ENCODE peak calls at places on chromosomes 12 and 14, in seven cellular contexts. U is stomach; M is A673; O is lower lobe of right lung; X is CD4-positive, CD25-positive, alpha-beta regulatory T cell; W is tibial artery; Q is PC-9. V is an unnamed sample. For H3K27me3, H3K4me1 and H3K9me3, the result is how much of the 10 kb centered on the place peaks cover.

GRCh38 chr12:45112306-45112705 is 61.4 kb upstream of the DBX2 start:
- DNase-seq in U (no peak), M (no peak), O (no peak), X (no peak), W (no peak), Q (no peak), V (no peak)

GRCh38 chr12:128606970-128607369 is 216.8 kb downstream of the SLC15A4 start:
- DNase-seq in U (no peak), M (no peak), O (no peak), X (no peak), W (no peak), Q (no peak), V (no peak)

GRCh38 chr14:103626150-103626850 is 2.7 kb upstream of the KLC1 start:
- DNase-seq in U (no peak), M (no peak), O (no peak), X (no peak), W (no peak), Q (peak), V (no peak)

GRCh38 chr12:89348894-89349669 is 3.2 kb downstream of the DUSP6 start:
- DNase-seq in U (no peak), M (peak), O (no peak), X (no peak), W (no peak), Q (no peak), V (no peak)

GRCh38 chr12:53172352-53172751 is 8.2 kb upstream of the ZNF740 start:
- DNase-seq in U (no peak), M (no peak), O (no peak), X (no peak), W (no peak), Q (no peak), V (peak)

GRCh38 chr12:109900752-109901580 is 892 bp downstream of the TCHP start:
- DNase-seq in U (no peak), M (peak), O (no peak), X (no peak), W (no peak), Q (no peak), V (no peak)

GRCh38 chr12:49748306-49748705 is 6.9 kb downstream of the TMBIM6 start:
- DNase-seq in U (no peak), M (no peak), O (no peak), X (no peak), W (no peak), Q (no peak), V (no peak)

GRCh38 chr12:33012226-33012625 is 115.6 kb upstream of the PKP2 start:
- DNase-seq in U (no peak), M (no peak), O (no peak), X (no peak), W (no peak), Q (peak), V (no peak)

GRCh38 chr14:30153662-30154061 is 226.0 kb upstream of the PRKD1 start:
- DNase-seq in U (no peak), M (no peak), O (no peak), X (no peak), W (no peak), Q (no peak), V (no peak)

GRCh38 chr14:55302770-55303472 is 31.7 kb downstream of the FBXO34 start:
- DNase-seq in U (no peak), M (peak), O (no peak), X (no peak), W (no peak), Q (no peak), V (no peak)

GRCh38 chr14:71320107-71320733 is 413.0 kb downstream of the PCNX1 start:
- DNase-seq in U (peak), M (peak), O (peak), X (peak), W (peak), Q (peak), V (peak)

GRCh38 chr12:10469701-10470100 is 16.5 kb upstream of the KLRC1 start:
- DNase-seq in U (no peak), M (no peak), O (no peak), X (no peak), W (no peak), Q (no peak), V (no peak)

GRCh38 chr12:89354630-89354931 is 2.3 kb upstream of the DUSP6 start:
- DNase-seq in U (no peak), M (no peak), O (no peak), X (no peak), W (no peak), Q (no peak), V (no peak)

GRCh38 chr14:92489394-92490238 is 24.0 kb upstream of the RIN3 start:
- DNase-seq in U (no peak), M (no peak), O (no peak), X (no peak), W (no peak), Q (no peak), V (no peak)

GRCh38 chr14:79028281-79028680 is 858.1 kb downstream of the NRXN3 start:
- DNase-seq in U (no peak), M (no peak), O (no peak), X (no peak), W (no peak), Q (peak), V (no peak)

GRCh38 chr12:33093534-33093933 is 197.0 kb upstream of the PKP2 start:
- DNase-seq in U (no peak), M (no peak), O (no peak), X (no peak), W (no peak), Q (no peak), V (no peak)

GRCh38 chr14:51295666-51296263 is 55.7 kb downstream of the TMX1 start:
- DNase-seq in U (no peak), M (no peak), O (no peak), X (no peak), W (no peak), Q (peak), V (no peak)

GRCh38 chr14:54606631-54607133 is 39.8 kb downstream of the SAMD4A start:
- DNase-seq in U (no peak), M (no peak), O (no peak), X (no peak), W (peak), Q (no peak), V (peak)

GRCh38 chr12:121926874-121927706 is 8.7 kb downstream of the CFAP251 start:
- DNase-seq in U (no peak), M (no peak), O (no peak), X (no peak), W (no peak), Q (no peak), V (no peak)

GRCh38 chr14:67260965-67261364 is 19.7 kb downstream of the PALS1 start:
- DNase-seq in U (no peak), M (no peak), O (no peak), X (no peak), W (no peak), Q (no peak), V (no peak)

GRCh38 chr12:101051901-101052550 is 158.0 kb downstream of the SLC5A8 start:
- DNase-seq in U (no peak), M (peak), O (no peak), X (no peak), W (no peak), Q (no peak), V (no peak)

GRCh38 chr14:51094282-51094821 is 553 bp downstream of the TRIM9 start:
- DNase-seq in U (no peak), M (peak), O (peak), X (no peak), W (no peak), Q (no peak), V (peak)

DNA sequence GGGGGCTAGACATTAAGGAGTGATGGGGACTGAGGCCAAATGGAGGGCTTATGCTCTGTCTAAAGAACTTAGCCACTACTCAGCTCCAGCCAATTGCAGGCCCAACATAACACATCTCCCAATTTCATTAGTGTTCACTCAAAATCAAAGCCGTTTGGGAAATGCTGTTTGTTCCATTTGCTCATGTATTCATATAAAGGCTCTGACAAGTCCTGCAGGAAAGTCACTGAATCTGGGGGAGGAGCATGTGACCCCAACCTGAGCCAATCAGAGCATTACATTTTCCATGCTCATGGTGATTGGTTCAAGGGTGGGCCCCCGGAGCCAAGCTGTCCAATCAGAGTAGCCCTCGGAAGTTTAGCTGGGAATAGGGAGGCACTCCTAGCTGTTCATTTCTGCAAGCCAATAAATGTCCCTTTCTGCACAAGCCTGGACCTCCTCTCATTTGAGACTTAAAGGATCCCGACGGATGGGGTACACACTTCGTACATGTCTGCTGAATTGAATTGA is 20.9 kb downstream of the SDSL start:
- DNase-seq in U (no peak), M (no peak), O (no peak), X (no peak), W (no peak), Q (no peak), V (no peak)
- H3K27me3 ChIP-seq in U (under half), M (under half), O (under half), X (under half), W (under half), Q (under half), V (under half)

DNA sequence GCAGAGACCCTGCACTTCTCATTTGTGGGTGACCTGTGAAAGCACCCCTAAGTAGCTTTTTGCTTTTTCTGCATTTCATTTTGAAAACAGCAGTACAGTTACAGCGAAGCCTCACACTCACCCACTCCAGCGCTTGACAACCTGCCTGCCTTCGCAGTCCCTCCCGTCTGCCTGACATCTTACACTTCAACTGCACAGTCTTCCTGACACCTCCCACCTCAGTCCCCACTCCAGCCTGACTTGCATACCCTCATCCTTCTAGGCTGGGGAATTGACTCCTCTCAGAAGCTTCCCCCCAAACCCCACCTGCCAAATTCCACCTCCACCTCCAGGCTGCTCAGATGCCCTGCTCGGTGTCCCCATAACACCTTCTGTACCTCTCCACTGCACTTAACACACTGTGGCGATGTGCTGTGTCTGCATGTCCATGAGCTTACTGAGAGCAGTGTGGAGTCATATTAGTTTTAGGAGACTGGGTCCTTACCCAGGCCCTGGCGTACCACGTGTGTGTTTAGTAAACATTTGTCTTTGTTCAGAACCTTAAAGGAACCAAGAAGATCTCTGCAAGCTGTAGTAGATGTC is 159.4 kb downstream of the PRKCH start:
- DNase-seq in U (no peak), M (no peak), O (no peak), X (no peak), W (no peak), Q (no peak), V (no peak)
- H3K4me1 ChIP-seq in U (under half), M (under half), O (half or more), X (half or more), W (under half), Q (half or more), V (under half)

GRCh38 chr14:106141242-106142220 is 615.1 kb downstream of the TMEM121 start:
- DNase-seq in U (no peak), M (peak), O (no peak), X (peak), W (no peak), Q (no peak), V (no peak)
- H3K9me3 ChIP-seq in U (under half), M (under half), O (under half), X (under half), W (under half), Q (under half), V (under half)

GRCh38 chr14:73237219-73237785 is at the start of gene PAPLN:
- DNase-seq in U (no peak), M (no peak), O (no peak), X (no peak), W (peak), Q (no peak), V (no peak)

GRCh38 chr14:73238262-73238852 is 1.1 kb downstream of the PAPLN start:
- DNase-seq in U (no peak), M (peak), O (no peak), X (no peak), W (peak), Q (peak), V (no peak)

GRCh38 chr14:73238941-73239340 is 1.6 kb downstream of the PAPLN start:
- DNase-seq in U (no peak), M (no peak), O (no peak), X (no peak), W (peak), Q (no peak), V (no peak)

GRCh38 chr14:73236752-73237218 is 521 bp upstream of the PAPLN start:
- DNase-seq in U (no peak), M (no peak), O (no peak), X (no peak), W (no peak), Q (no peak), V (no peak)

GRCh38 chr14:73237786-73238261 is 518 bp downstream of the PAPLN start:
- DNase-seq in U (no peak), M (no peak), O (no peak), X (no peak), W (peak), Q (no peak), V (no peak)
- H3K27me3 ChIP-seq in U (under half), M (under half), O (under half), X (under half), W (under half), Q (under half), V (under half)

DNA sequence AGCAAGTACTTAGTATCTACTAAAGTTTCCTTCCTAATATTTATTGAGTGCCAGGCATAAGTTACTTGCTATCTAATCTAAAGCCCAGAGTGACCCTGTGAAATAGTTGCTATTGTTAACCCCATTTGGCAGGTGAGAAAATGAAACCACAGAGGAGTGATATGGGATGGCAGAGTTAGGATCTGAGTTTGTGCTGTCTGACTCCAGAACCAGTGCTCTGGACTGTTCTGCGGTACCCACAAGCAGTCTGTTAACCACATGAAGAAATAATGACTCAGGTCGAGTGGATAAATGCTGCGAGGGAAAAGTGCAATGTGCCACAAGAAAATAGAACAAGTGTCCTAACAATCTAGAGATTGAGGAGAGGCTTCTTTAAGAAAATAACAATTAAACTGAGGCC is 60.7 kb upstream of the GZMB start:
- DNase-seq in U (no peak), M (no peak), O (no peak), X (no peak), W (no peak), Q (no peak), V (no peak)
- H3K4me1 ChIP-seq in U (under half), M (under half), O (under half), X (under half), W (under half), Q (under half), V (under half)

DNA sequence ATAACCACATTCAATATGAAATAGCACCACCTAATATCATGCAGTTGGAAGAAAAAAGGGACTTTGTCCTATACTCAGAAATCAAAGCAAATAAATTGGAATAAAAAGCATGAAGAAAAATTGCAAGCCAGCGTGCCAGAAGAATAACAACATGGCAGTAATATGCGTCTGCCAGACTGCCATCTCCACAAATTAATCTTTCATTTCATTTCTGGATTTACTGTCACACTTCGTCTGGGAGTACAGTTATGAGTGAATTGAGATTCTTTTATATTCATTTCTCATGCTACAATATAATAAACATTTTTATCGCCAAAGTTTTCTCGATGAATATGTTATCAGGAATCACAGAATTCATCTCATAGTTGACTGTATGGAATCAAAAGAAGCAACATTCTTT is 1327.7 kb upstream of the SEL1L start:
- DNase-seq in U (no peak), M (no peak), O (no peak), X (no peak), W (no peak), Q (no peak), V (no peak)
- H3K9me3 ChIP-seq in U (under half), M (under half), O (under half), X (under half), W (under half), Q (under half), V (under half)

GRCh38 chr12:131384544-131384855 is 326.4 kb upstream of the SFSWAP start:
- DNase-seq in U (no peak), M (no peak), O (no peak), X (no peak), W (no peak), Q (no peak), V (peak)
- H3K27me3 ChIP-seq in U (under half), M (under half), O (under half), X (under half), W (under half), Q (half or more), V (under half)